ENCODE peak calls at places on chromosomes 7 and 10, in nine cellular contexts. K, Z, U, I, D, H, S, F and G are unnamed samples.

GRCh38 chr10:23375366-23375765 is 30.8 kb upstream of the C10orf67 start:
- DNase-seq in K (no peak), Z (no peak), U (no peak), S (no peak), D (no peak), F (no peak), I (no peak), H (no peak), G (no peak)

GRCh38 chr7:33686001-33686591 is 219.2 kb upstream of the BMPER start:
- DNase-seq in F (no peak), U (no peak), H (no peak), S (no peak), K (peak; percentile 4), Z (no peak), D (no peak), I (no peak), G (peak; percentile 8)

GRCh38 chr7:102424129-102424551 is 9.2 kb upstream of the ORAI2 start:
- DNase-seq in S (no peak), H (no peak), U (no peak), F (no peak), Z (no peak), K (no peak), I (no peak), D (no peak), G (no peak)

GRCh38 chr10:46520381-46520780 is 36.1 kb downstream of the GPRIN2 start:
- DNase-seq in F (peak; percentile 94), S (peak; percentile 36), K (no peak), U (no peak), I (no peak), H (no peak), Z (no peak), D (no peak), G (no peak)

GRCh38 chr7:145106001-145106400 is 270.1 kb upstream of the TPK1 start:
- DNase-seq in Z (no peak), I (no peak), S (no peak), D (no peak), F (no peak), K (no peak), H (no peak), U (no peak), G (no peak)

GRCh38 chr10:62813981-62814380 is 2.2 kb downstream of the EGR2 start:
- DNase-seq in Z (no peak), U (no peak), H (no peak), K (no peak), D (no peak), F (no peak), I (no peak), S (no peak), G (no peak)

GRCh38 chr7:155710035-155710434 is 65.6 kb downstream of the RBM33 start:
- DNase-seq in H (peak; percentile 38), K (no peak), U (no peak), D (no peak), Z (no peak), I (no peak), F (no peak), S (no peak), G (no peak)

GRCh38 chr7:33716581-33717477 is 188.5 kb upstream of the BMPER start:
- DNase-seq in I (peak; percentile 64), F (no peak), S (no peak), H (no peak), Z (no peak), U (no peak), K (peak; percentile 68), D (peak; percentile 63), G (peak; percentile 61)

GRCh38 chr7:84339306-84339705 is 144.7 kb upstream of the SEMA3A start:
- DNase-seq in U (no peak), F (no peak), I (no peak), S (no peak), K (no peak), Z (no peak), H (no peak), D (no peak), G (no peak)

GRCh38 chr7:97014145-97014544 is 8.8 kb downstream of the DLX6 start:
- DNase-seq in S (no peak), I (no peak), H (no peak), U (no peak), F (no peak), Z (no peak), D (no peak), K (no peak), G (no peak)

GRCh38 chr7:139544645-139545044 is 21.2 kb downstream of the CLEC2L start:
- DNase-seq in K (no peak), S (no peak), H (no peak), D (no peak), I (no peak), U (no peak), F (no peak), Z (no peak), G (no peak)

GRCh38 chr10:84424731-84425165 is 96.4 kb downstream of the CCSER2 start:
- DNase-seq in I (peak; percentile 93), H (peak; percentile 89), K (peak; percentile 71), Z (no peak), F (no peak), U (peak; percentile 91), S (peak; percentile 87), D (peak; percentile 78), G (peak; percentile 12)

GRCh38 chr10:79148452-79149344 is 79.9 kb downstream of the ZMIZ1 start:
- DNase-seq in I (no peak), S (peak; percentile 85), F (no peak), H (no peak), Z (no peak), U (peak; percentile 63), K (peak; percentile 66), D (peak; percentile 52), G (peak; percentile 74)

GRCh38 chr10:93806882-93807281 is 49.1 kb downstream of the LGI1 start:
- DNase-seq in H (no peak), F (no peak), S (no peak), D (no peak), Z (no peak), U (no peak), K (no peak), I (no peak), G (no peak)

GRCh38 chr7:139594911-139595476 is 71.5 kb downstream of the CLEC2L start:
- DNase-seq in U (no peak), S (no peak), K (no peak), H (no peak), Z (no peak), D (no peak), I (no peak), F (peak; percentile 47), G (no peak)

GRCh38 chr7:129827467-129827990 is 125.2 kb downstream of the UBE2H start:
- DNase-seq in Z (no peak), U (no peak), I (no peak), S (no peak), K (no peak), D (no peak), F (no peak), H (no peak), G (no peak)

GRCh38 chr10:25875555-25876165 is 58.4 kb upstream of the MYO3A start:
- DNase-seq in U (peak; percentile 16), K (peak; percentile 77), H (peak; percentile 25), F (no peak), S (peak; percentile 67), D (peak; percentile 61), Z (peak; percentile 43), I (peak; percentile 65), G (peak; percentile 89)

GRCh38 chr7:40655426-40655825 is 520.6 kb downstream of the SUGCT start:
- DNase-seq in F (no peak), Z (no peak), I (no peak), K (no peak), U (no peak), S (no peak), D (no peak), H (no peak), G (no peak)

GRCh38 chr7:112202819-112203218 is 3.4 kb downstream of the DOCK4 start:
- DNase-seq in F (no peak), U (no peak), Z (no peak), K (no peak), D (no peak), I (no peak), S (no peak), H (no peak), G (peak; percentile 54)

GRCh38 chr7:127665922-127666321 is 13.9 kb downstream of the SND1 start:
- DNase-seq in Z (no peak), I (no peak), U (no peak), S (no peak), K (no peak), D (no peak), H (no peak), F (no peak), G (no peak)

GRCh38 chr7:32094516-32094915 is 24.3 kb upstream of the PDE1C start:
- DNase-seq in H (no peak), U (no peak), S (no peak), K (no peak), F (no peak), D (no peak), Z (no peak), I (no peak), G (no peak)

GRCh38 chr10:88991900-88992237 is 1.3 kb downstream of the FAS start:
- DNase-seq in H (no peak), K (no peak), Z (no peak), I (no peak), U (no peak), S (no peak), F (no peak), D (no peak), G (no peak)

GRCh38 chr10:113711142-113711541 is 31.4 kb downstream of the CASP7 start:
- DNase-seq in S (no peak), F (no peak), D (no peak), I (no peak), U (no peak), H (no peak), Z (no peak), K (no peak), G (no peak)

GRCh38 chr10:21385996-21386620 is 139.4 kb downstream of the SKIDA1 start:
- DNase-seq in I (no peak), K (no peak), U (no peak), S (no peak), D (no peak), H (no peak), Z (no peak), F (no peak), G (no peak)

GRCh38 chr7:64874562-64875250 is 28.4 kb upstream of the ZNF273 start:
- DNase-seq in I (no peak), F (no peak), K (no peak), Z (no peak), H (no peak), S (peak; percentile 31), D (no peak), U (no peak), G (no peak)

GRCh38 chr7:42456756-42457276 is 219.8 kb upstream of the GLI3 start:
- DNase-seq in U (no peak), F (no peak), S (no peak), I (no peak), Z (no peak), D (no peak), H (no peak), K (no peak), G (no peak)

GRCh38 chr10:123241391-123242141 is 87.4 kb downstream of the BUB3 start:
- DNase-seq in F (no peak), U (no peak), K (no peak), H (no peak), D (peak; percentile 6), S (no peak), I (no peak), Z (peak; percentile 81), G (no peak)